ENCODE peak calls at places on chromosome 1, in seven cellular contexts. Y is right cardiac atrium, F is thoracic aorta, A is frontal cortex, L is NCI-H1092 treated with DMSO at 0.1 percent for 48 hours, E is bronchial epithelial cell, I is transverse colon. S is an unnamed sample.

GRCh38 chr1:85623061-85623471 is 42.5 kb downstream of the CCN1 start:
- DNase-seq in Y (no peak), F (no peak), A (no peak), L (no peak), E (peak; percentile 82), I (no peak), S (peak; percentile 25)

GRCh38 chr1:96538001-96538649 is 183.5 kb upstream of the PTBP2 start:
- DNase-seq in Y (peak; percentile 34), F (no peak), A (no peak), L (no peak), E (no peak), I (peak; percentile 13), S (peak; percentile 10)

GRCh38 chr1:93810316-93810715 is 68.7 kb downstream of the DNTTIP2 start:
- DNase-seq in Y (no peak), F (no peak), A (no peak), L (no peak), E (no peak), I (no peak), S (no peak)

GRCh38 chr1:32848354-32849063 is 22.2 kb downstream of the FNDC5 start:
- DNase-seq in Y (no peak), F (no peak), A (no peak), L (no peak), E (no peak), I (no peak), S (no peak)

GRCh38 chr1:11504599-11504998 is 25.6 kb downstream of the DISP3 start:
- DNase-seq in Y (no peak), F (no peak), A (no peak), L (no peak), E (no peak), I (no peak), S (no peak)

GRCh38 chr1:236734141-236734765 is 48.0 kb downstream of the ACTN2 start:
- DNase-seq in Y (no peak), F (no peak), A (no peak), L (no peak), E (peak; percentile 56), I (no peak), S (peak; percentile 63)

GRCh38 chr1:3443759-3444697 is 10.4 kb upstream of the ARHGEF16 start:
- DNase-seq in Y (peak; percentile 43), F (no peak), A (no peak), L (no peak), E (peak; percentile 18), I (no peak), S (no peak)

GRCh38 chr1:34777519-34778321 is 3.3 kb upstream of the GJB3 start:
- DNase-seq in Y (no peak), F (no peak), A (no peak), L (no peak), E (no peak), I (no peak), S (no peak)

GRCh38 chr1:201310251-201310985 is 27.1 kb downstream of the PKP1 start:
- DNase-seq in Y (no peak), F (no peak), A (no peak), L (no peak), E (no peak), I (no peak), S (no peak)

GRCh38 chr1:228786361-228787129 is 51.3 kb downstream of the RHOU start:
- DNase-seq in Y (no peak), F (no peak), A (no peak), L (no peak), E (no peak), I (no peak), S (no peak)

S was measured in MCF 10A.